ENCODE peak calls at places on chromosomes 3 and 15, in four cellular contexts. L is neural progenitor cell, O is stomach, P is body of pancreas. W is an unnamed sample.

GRCh38 chr3:13877911-13878710 is 1.8 kb downstream of the WNT7A start:
- DNase-seq in L (peak; percentile 65), O (no peak), P (peak; percentile 15), W (no peak)

GRCh38 chr3:166456291-166456690 is 619.1 kb upstream of the BCHE start:
- DNase-seq in L (no peak), O (no peak), P (no peak), W (no peak)

GRCh38 chr3:33883538-33884203 is 85.2 kb downstream of the PDCD6IP start:
- DNase-seq in L (peak; percentile 59), O (no peak), P (no peak), W (no peak)

GRCh38 chr3:182920515-182921084 is 59.7 kb downstream of the DCUN1D1 start:
- DNase-seq in L (peak; percentile 32), O (no peak), P (peak; percentile 24), W (no peak)

GRCh38 chr15:65518633-65519285 is 1.3 kb upstream of the DPP8 start:
- DNase-seq in L (no peak), O (no peak), P (no peak), W (no peak)

GRCh38 chr3:53630547-53630946 is 136.1 kb downstream of the CACNA1D start:
- DNase-seq in L (no peak), O (no peak), P (no peak), W (no peak)

GRCh38 chr15:101083336-101084045 is 164.3 kb downstream of the LRRK1 start:
- DNase-seq in L (no peak), O (peak; percentile 41), P (peak; percentile 53), W (no peak)

GRCh38 chr3:28612232-28612631 is 263.6 kb upstream of the AZI2 start:
- DNase-seq in L (no peak), O (no peak), P (no peak), W (no peak)

GRCh38 chr3:56408761-56409196 is 59.5 kb downstream of the ERC2 start:
- DNase-seq in L (no peak), O (no peak), P (no peak), W (no peak)

GRCh38 chr15:72306211-72306785 is 13.7 kb downstream of the CELF6 start:
- DNase-seq in L (peak; percentile 76), O (no peak), P (no peak), W (no peak)

GRCh38 chr3:99242271-99242670 is 340.8 kb upstream of the DCBLD2 start:
- DNase-seq in L (no peak), O (no peak), P (no peak), W (no peak)

GRCh38 chr3:187567741-187568140 is 102.5 kb downstream of the SST start:
- DNase-seq in L (no peak), O (no peak), P (no peak), W (no peak)

GRCh38 chr3:13852638-13853009 is 27.2 kb downstream of the WNT7A start:
- DNase-seq in L (no peak), O (no peak), P (no peak), W (no peak)

GRCh38 chr3:63814300-63814699 is 4.8 kb upstream of the C3orf49 start:
- DNase-seq in L (peak; percentile 43), O (no peak), P (no peak), W (no peak)

GRCh38 chr3:196321162-196321561 is 3.1 kb upstream of the DYNLT2B start:
- DNase-seq in L (no peak), O (no peak), P (no peak), W (no peak)

GRCh38 chr3:47323431-47324277 is 40.9 kb downstream of the KLHL18 start:
- DNase-seq in L (no peak), O (no peak), P (no peak), W (no peak)

GRCh38 chr15:42010434-42010833 is 10.4 kb downstream of the PLA2G4E start:
- DNase-seq in L (no peak), O (no peak), P (no peak), W (no peak)

GRCh38 chr3:196741401-196741761 is 1.7 kb downstream of the PAK2 start:
- DNase-seq in L (no peak), O (no peak), P (no peak), W (no peak)

GRCh38 chr15:62128916-62129315 is 36.2 kb downstream of the C2CD4B start:
- DNase-seq in L (no peak), O (no peak), P (no peak), W (no peak)

GRCh38 chr3:143203848-143204247 is 84.3 kb downstream of the CHST2 start:
- DNase-seq in L (no peak), O (no peak), P (no peak), W (no peak)

GRCh38 chr15:57340673-57341259 is 35.5 kb upstream of the CGNL1 start:
- DNase-seq in L (peak; percentile 70), O (peak; percentile 58), P (peak; percentile 56), W (peak; percentile 51)

GRCh38 chr3:187836848-187837770 is 91.8 kb upstream of the BCL6 start:
- DNase-seq in L (peak; percentile 35), O (no peak), P (no peak), W (no peak)

GRCh38 chr3:4808637-4809036 is 170.6 kb upstream of the BHLHE40 start:
- DNase-seq in L (no peak), O (no peak), P (peak; percentile 66), W (no peak)

GRCh38 chr3:178500631-178501030 is 35.6 kb upstream of the KCNMB2 start:
- DNase-seq in L (no peak), O (no peak), P (no peak), W (no peak)

GRCh38 chr3:185335799-185336198 is 27.1 kb upstream of the MAP3K13 start:
- DNase-seq in L (no peak), O (no peak), P (no peak), W (no peak)

GRCh38 chr3:152148579-152148978 is 120.2 kb upstream of the MBNL1 start:
- DNase-seq in L (no peak), O (no peak), P (no peak), W (no peak)

GRCh38 chr3:52299247-52299657 is 11.6 kb downstream of the GLYCTK start:
- DNase-seq in L (peak; percentile 56), O (no peak), P (no peak), W (no peak)

GRCh38 chr3:12886736-12887135 is 45.4 kb upstream of the RPL32 start:
- DNase-seq in L (no peak), O (no peak), P (no peak), W (no peak)

GRCh38 chr15:92383528-92384326 is 10.0 kb upstream of the ST8SIA2 start:
- DNase-seq in L (peak; percentile 72), O (no peak), P (peak; percentile 20), W (no peak)

GRCh38 chr15:70875001-70875782 is 17.0 kb downstream of the THAP10 start:
- DNase-seq in L (peak; percentile 30), O (no peak), P (no peak), W (no peak)

GRCh38 chr15:76285241-76285825 is 25.9 kb downstream of the ETFA start:
- DNase-seq in L (no peak), O (no peak), P (no peak), W (no peak)

GRCh38 chr15:76282451-76282850 is 28.8 kb downstream of the ETFA start:
- DNase-seq in L (no peak), O (no peak), P (no peak), W (no peak)

GRCh38 chr15:76289582-76289981 is 21.7 kb downstream of the ETFA start:
- DNase-seq in L (no peak), O (no peak), P (no peak), W (no peak)

DNA sequence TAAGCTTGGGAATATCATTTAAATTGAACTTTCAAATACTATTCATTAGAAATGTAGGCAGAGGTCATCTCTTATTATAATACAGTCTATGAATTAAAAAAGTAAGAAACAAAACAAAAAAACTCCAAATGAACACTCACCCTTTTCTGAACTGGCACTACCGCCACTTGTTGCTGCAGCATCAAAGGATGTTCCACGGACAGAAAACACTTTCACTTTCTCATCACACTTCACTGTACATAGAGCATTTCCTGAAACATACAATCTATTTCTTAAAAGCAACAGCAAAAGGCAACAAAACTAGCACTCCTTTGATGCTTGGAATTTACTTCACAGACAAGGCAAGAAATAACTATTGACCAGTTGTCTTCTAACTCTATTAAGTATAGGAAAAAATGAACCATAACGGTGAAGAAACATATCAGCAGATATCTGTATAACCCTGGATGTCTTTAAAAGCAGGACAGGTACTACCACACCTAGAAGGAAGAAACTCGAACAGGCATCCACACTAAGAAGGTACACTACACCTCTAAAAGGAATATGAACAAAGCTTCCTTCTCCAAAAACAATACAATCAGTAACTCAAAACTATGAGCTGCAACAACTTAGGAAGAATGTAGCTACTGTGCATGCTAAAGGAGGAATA is 24.9 kb downstream of the ETFA start:
- DNase-seq in L (no peak), O (no peak), P (no peak), W (no peak)
- H3K36me3 ChIP-seq in L (peaks cover 3% of the 10 kb centered on the region), O (peaks cover 78% of the 10 kb centered on the region), P (peaks cover 13% of the 10 kb centered on the region), W (no peaks in the 10 kb centered on the region)

GRCh38 chr3:24495334-24495994 is 814 bp upstream of the THRB start:
- DNase-seq in L (peak; percentile 77), O (peak; percentile 70), P (peak; percentile 78), W (peak; percentile 67)
- H3K27ac ChIP-seq in L (no peak overlapping the region), O (peak overlapping the region; percentile 95), P (peak overlapping the region; percentile 96), W (peak overlapping the region; percentile 91)

DNA sequence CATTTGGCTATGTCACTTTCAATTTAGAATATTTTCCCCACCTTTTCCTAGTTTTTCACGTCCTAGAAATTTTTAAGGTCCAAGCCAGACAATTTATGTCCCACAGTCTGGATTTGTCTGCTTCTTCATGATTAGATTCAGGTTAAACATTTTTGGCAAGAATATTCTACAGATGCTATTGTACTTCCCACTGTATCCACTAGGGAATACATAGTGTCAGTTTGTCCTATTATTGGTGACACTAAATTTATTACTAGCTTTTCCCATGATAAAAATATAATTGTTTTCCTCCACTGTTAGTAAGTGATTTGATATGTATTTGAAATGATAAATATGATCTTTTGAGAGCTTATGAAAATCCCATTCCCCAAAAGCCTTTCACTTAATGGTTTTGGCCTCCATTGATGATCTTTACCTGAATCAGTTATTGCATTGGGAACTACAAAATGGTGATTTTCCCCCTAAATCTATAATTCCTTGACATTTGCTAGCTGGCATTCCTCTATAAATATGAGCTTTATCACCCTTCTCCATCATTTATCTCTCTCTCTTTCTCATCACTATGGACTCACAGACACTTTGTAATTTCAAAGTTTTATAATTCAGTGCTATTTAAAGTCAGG is 8.3 kb downstream of the ARL14 start:
- DNase-seq in L (no peak), O (no peak), P (no peak), W (no peak)
- TF ChIP-seq CTCF in L (peak; percentile 37), O (peak; percentile 25), P (no peak), W (peak; percentile 26)

GRCh38 chr3:126965526-126966080 is 17.3 kb upstream of the PLXNA1 start:
- DNase-seq in L (no peak), O (no peak), P (no peak), W (no peak)

GRCh38 chr3:126964950-126965349 is 18.0 kb upstream of the PLXNA1 start:
- DNase-seq in L (no peak), O (no peak), P (no peak), W (no peak)

GRCh38 chr3:126962756-126963155 is 20.2 kb upstream of the PLXNA1 start:
- DNase-seq in L (no peak), O (no peak), P (no peak), W (no peak)

GRCh38 chr3:126963261-126964190 is 19.4 kb upstream of the PLXNA1 start:
- DNase-seq in L (no peak), O (no peak), P (no peak), W (no peak)

GRCh38 chr3:126964261-126964660 is 18.7 kb upstream of the PLXNA1 start:
- DNase-seq in L (no peak), O (no peak), P (no peak), W (no peak)
- H3K36me3 ChIP-seq in L (no peaks in the 10 kb centered on the region), O (no peaks in the 10 kb centered on the region), P (no peaks in the 10 kb centered on the region), W (no peaks in the 10 kb centered on the region)